ENCODE peak calls at places on chromosomes 5 and 9, in eight cellular contexts. C is HS-5; G is globus pallidus; S is activated T-helper 1 cell treated with anti-CD3 and anti-CD28 coated beads, Interleukin-12 subunit alpha, Interleukin-12 subunit beta, Interleukin-2, Interleukin-4 antibody, amounts not matched to agents 30 ng/mL and 10 ng/mL and 1 ng/mL, durations not matched to agents 14 hours and 24 hours and 36 hours; V is caudate nucleus; I is T47D; R is astrocyte of the hippocampus; O is GM03348. W is an unnamed sample.

GRCh38 chr9:27198175-27198574 is 89.2 kb downstream of the TEK start:
- DNase-seq in C (no peak), G (no peak), S (no peak), V (no peak), I (no peak), R (no peak), O (no peak), W (no peak)

GRCh38 chr9:92290785-92291429 is 2.6 kb downstream of the IARS1 start:
- DNase-seq in C (no peak), G (no peak), S (no peak), V (no peak), I (no peak), R (no peak), O (no peak), W (no peak)

GRCh38 chr9:89632136-89633135 is 27.6 kb downstream of the GADD45G start:
- DNase-seq in C (no peak), G (no peak), S (no peak), V (no peak), I (no peak), R (no peak), O (no peak), W (no peak)

GRCh38 chr9:96674914-96675538 is 19.9 kb upstream of the PRXL2C start:
- DNase-seq in C (peak; percentile 58), G (no peak), S (no peak), V (no peak), I (no peak), R (peak; percentile 77), O (peak; percentile 21), W (peak; percentile 26)

GRCh38 chr5:82358454-82358853 is 80.3 kb upstream of the RPS23 start:
- DNase-seq in C (no peak), G (no peak), S (no peak), V (no peak), I (no peak), R (no peak), O (peak; percentile 64), W (no peak)

GRCh38 chr5:150080696-150081435 is 5.5 kb downstream of the CSF1R start:
- DNase-seq in C (no peak), G (no peak), S (no peak), V (no peak), I (no peak), R (no peak), O (no peak), W (peak; percentile 2)

GRCh38 chr5:179405054-179405416 is 59.8 kb upstream of the ADAMTS2 start:
- DNase-seq in C (no peak), G (no peak), S (no peak), V (no peak), I (no peak), R (no peak), O (no peak), W (no peak)

GRCh38 chr9:106929471-106930198 is 66.7 kb downstream of the ZNF462 start:
- DNase-seq in C (no peak), G (no peak), S (no peak), V (no peak), I (no peak), R (peak; percentile 39), O (no peak), W (peak; percentile 45)

GRCh38 chr5:177445052-177446016 is 1.3 kb upstream of the PRR7 start:
- DNase-seq in C (no peak), G (no peak), S (no peak), V (no peak), I (no peak), R (no peak), O (no peak), W (no peak)

GRCh38 chr9:111427186-111427585 is 57.0 kb downstream of the ECPAS start:
- DNase-seq in C (peak; percentile 20), G (no peak), S (no peak), V (no peak), I (no peak), R (peak; percentile 24), O (peak; percentile 23), W (peak; percentile 8)

GRCh38 chr5:88952996-88953643 is 70.1 kb upstream of the MEF2C start:
- DNase-seq in C (no peak), G (no peak), S (no peak), V (no peak), I (no peak), R (no peak), O (no peak), W (no peak)

GRCh38 chr5:170219615-170220014 is 13.2 kb upstream of the C5orf58 start:
- DNase-seq in C (peak; percentile 81), G (no peak), S (no peak), V (no peak), I (no peak), R (peak; percentile 33), O (peak; percentile 73), W (no peak)

GRCh38 chr9:98502976-98503325 is 205.8 kb downstream of the GABBR2 start:
- DNase-seq in C (no peak), G (no peak), S (no peak), V (no peak), I (no peak), R (peak; percentile 53), O (peak; percentile 74), W (peak; percentile 64)

GRCh38 chr9:3337515-3337914 is 188.3 kb downstream of the RFX3 start:
- DNase-seq in C (no peak), G (peak; percentile 38), S (no peak), V (no peak), I (no peak), R (peak; percentile 75), O (peak; percentile 59), W (peak; percentile 25)

GRCh38 chr9:95852059-95853032 is 23.1 kb upstream of the ERCC6L2 start:
- DNase-seq in C (no peak), G (peak; percentile 70), S (peak; percentile 27), V (no peak), I (no peak), R (peak; percentile 29), O (peak; percentile 21), W (peak; percentile 25)

GRCh38 chr5:125848746-125849145 is 574.5 kb upstream of the GRAMD2B start:
- DNase-seq in C (no peak), G (no peak), S (no peak), V (no peak), I (no peak), R (peak; percentile 39), O (no peak), W (no peak)

GRCh38 chr9:133609311-133610098 is at the start of gene FAM163B:
- DNase-seq in C (no peak), G (peak; percentile 20), S (peak; percentile 30), V (peak; percentile 41), I (peak; percentile 83), R (peak; percentile 85), O (peak; percentile 78), W (peak; percentile 78)

GRCh38 chr5:60852940-60853339 is 8.9 kb upstream of the ELOVL7 start:
- DNase-seq in C (no peak), G (no peak), S (no peak), V (no peak), I (no peak), R (no peak), O (no peak), W (no peak)